ENCODE peak calls at places on chromosomes 16 and 17, in five cellular contexts. G, Y, U, K and H are unnamed samples.
A peak's percentile ranks its signal among the peaks of the same experiment; 100 is the strongest.

GRCh38 chr17:65058615-65059014 is 2.1 kb upstream of the GNA13 start:
- DNase-seq in U (no peak), Y (no peak), G (no peak), K (no peak), H (no peak)

GRCh38 chr17:80455328-80455710 is 21.1 kb downstream of the NPTX1 start:
- DNase-seq in U (peak; percentile 34), Y (peak; percentile 64), G (peak; percentile 51), K (no peak), H (no peak)

GRCh38 chr16:56246051-56246817 is 54.9 kb downstream of the GNAO1 start:
- DNase-seq in U (no peak), K (no peak), Y (no peak), G (no peak), H (no peak)

GRCh38 chr17:64608571-64608981 is 53.5 kb downstream of the SMURF2 start:
- DNase-seq in U (no peak), K (no peak), G (no peak), Y (no peak), H (no peak)

GRCh38 chr17:4631836-4632582 is 9.5 kb downstream of the ALOX15 start:
- DNase-seq in K (no peak), G (no peak), Y (no peak), U (no peak), H (no peak)

GRCh38 chr17:17545031-17545820 is 46.3 kb downstream of the PEMT start:
- DNase-seq in G (no peak), U (no peak), Y (no peak), K (no peak), H (no peak)

GRCh38 chr17:34378664-34379101 is 15.7 kb upstream of the CCL1 start:
- DNase-seq in U (no peak), Y (peak; percentile 85), G (no peak), K (no peak), H (no peak)

GRCh38 chr17:32588982-32589381 is 102.2 kb downstream of the CDK5R1 start:
- DNase-seq in Y (no peak), G (no peak), K (no peak), U (peak; percentile 12), H (no peak)

GRCh38 chr16:3861808-3862451 is 18.6 kb downstream of the CREBBP start:
- DNase-seq in Y (no peak), K (no peak), G (no peak), U (no peak), H (no peak)

GRCh38 chr17:29102741-29103181 is 59.8 kb downstream of the PIPOX start:
- DNase-seq in U (no peak), K (no peak), G (no peak), Y (no peak), H (no peak)

GRCh38 chr16:81445143-81445922 is 725 bp downstream of the CMIP start:
- DNase-seq in K (peak; percentile 50), U (no peak), G (no peak), Y (peak; percentile 67), H (no peak)

GRCh38 chr16:87295259-87295658 is 21.9 kb downstream of the C16orf95 start:
- DNase-seq in Y (peak; percentile 82), U (peak; percentile 90), G (no peak), K (no peak), H (no peak)

GRCh38 chr17:32719702-32720101 is 157.2 kb downstream of the MYO1D start:
- DNase-seq in G (no peak), K (no peak), Y (no peak), U (no peak), H (no peak)

GRCh38 chr17:65177901-65178300 is 40.7 kb downstream of the RGS9 start:
- DNase-seq in U (no peak), K (no peak), Y (peak; percentile 21), G (no peak), H (no peak)

GRCh38 chr17:61475726-61476125 is 23.5 kb downstream of the TBX4 start:
- DNase-seq in U (no peak), G (no peak), Y (no peak), K (peak; percentile 1), H (no peak)

GRCh38 chr17:81680150-81680549 is 3.4 kb downstream of the ARL16 start:
- DNase-seq in K (no peak), Y (no peak), U (no peak), G (no peak), H (no peak)

GRCh38 chr17:47218896-47219430 is 9.8 kb downstream of the MYL4 start:
- DNase-seq in G (no peak), K (no peak), Y (peak; percentile 53), U (no peak), H (peak; percentile 29)

GRCh38 chr16:11350531-11351335 is 5.5 kb downstream of the RMI2 start:
- DNase-seq in U (no peak), Y (no peak), K (no peak), G (no peak), H (no peak)

GRCh38 chr17:81347437-81347836 is 47.8 kb upstream of the BAHCC1 start:
- DNase-seq in G (no peak), U (no peak), Y (no peak), K (no peak), H (no peak)

GRCh38 chr16:52825882-52826281 is 226.8 kb downstream of the CHD9NB start:
- DNase-seq in K (no peak), Y (no peak), U (no peak), G (no peak), H (no peak)

DNA sequence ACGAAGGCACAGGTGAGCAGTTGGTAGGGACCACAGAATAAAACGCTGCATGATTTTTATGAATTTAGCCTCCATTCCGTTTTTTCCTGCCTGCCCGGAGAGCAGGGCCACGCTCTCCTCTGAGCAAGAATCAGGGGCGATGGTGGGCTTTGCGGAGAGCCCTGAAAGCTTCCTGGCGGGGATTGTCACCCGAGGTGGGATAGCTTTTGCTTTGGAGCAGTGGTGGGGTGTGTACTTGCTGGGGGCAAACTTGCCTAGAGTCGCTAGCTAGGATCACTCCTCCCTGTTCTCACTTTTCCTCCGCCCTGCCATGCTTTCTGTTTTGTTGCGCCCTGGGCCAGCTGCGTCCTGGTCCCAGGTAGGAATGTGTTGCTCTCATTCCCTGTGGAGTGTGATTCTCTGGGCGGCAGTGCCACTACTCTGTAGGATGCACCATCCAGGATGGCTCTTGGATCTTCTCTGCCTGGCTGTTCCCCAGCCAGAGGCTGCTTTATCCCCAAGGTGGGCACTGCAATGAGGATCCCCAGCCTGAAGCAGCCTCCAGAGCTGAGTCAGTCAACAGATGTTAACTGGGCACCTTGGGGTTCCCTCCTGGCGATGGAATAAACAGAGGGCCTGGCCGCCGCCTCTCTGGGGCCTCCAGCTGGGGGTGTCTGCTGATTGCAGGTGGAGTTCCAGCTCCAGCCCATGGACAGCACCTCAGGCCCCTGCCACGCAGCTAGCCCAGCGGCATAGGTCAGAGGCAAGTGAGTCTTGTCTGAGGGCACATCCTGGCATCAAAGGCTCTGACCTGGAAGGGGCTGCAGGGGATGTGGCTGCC is 360.9 kb upstream of the TNRC6C start:
- DNase-seq in K (no peak), G (no peak), U (no peak), Y (no peak), H (no peak)
- TF ChIP-seq CTCF in K (no peak), G (no peak), U (no peak), Y (no peak), H (no peak)

GRCh38 chr17:44005865-44006580 is 1.6 kb downstream of the NAGS start:
- DNase-seq in G (no peak), U (no peak), K (peak; percentile 49), Y (peak; percentile 33), H (no peak)
- TF ChIP-seq CTCF in G (no peak), U (no peak), K (peak; percentile 9), Y (peak; percentile 15), H (no peak)

DNA sequence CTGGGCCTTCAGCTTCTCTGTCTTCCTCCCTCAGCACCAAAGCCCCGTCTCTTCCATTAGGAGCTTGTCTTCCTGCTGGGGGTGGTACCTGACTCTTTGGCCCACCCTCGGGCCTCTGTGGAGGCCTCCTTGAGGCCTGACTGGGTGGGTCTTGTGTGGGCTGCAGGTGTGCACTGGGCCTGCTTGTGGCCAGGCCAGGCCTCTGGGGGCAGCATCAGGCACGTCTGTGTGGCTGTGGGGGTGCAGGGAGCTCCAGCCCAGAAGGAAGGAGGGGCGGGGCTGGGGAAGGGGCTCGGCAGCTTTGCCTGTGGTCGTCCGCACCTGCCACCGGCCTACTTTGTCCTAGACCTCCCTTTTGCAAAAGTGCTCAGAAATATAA is 7.0 kb downstream of the PIGQ start:
- DNase-seq in Y (no peak), U (no peak), K (no peak), G (no peak), H (no peak)
- TF ChIP-seq CTCF in Y (peak; percentile 35), U (peak; percentile 17), K (no peak), G (no peak), H (no peak)

GRCh38 chr17:73135774-73136173 is 29.0 kb upstream of the SSTR2 start:
- DNase-seq in G (no peak), U (no peak), Y (no peak), K (no peak), H (no peak)

GRCh38 chr17:73140531-73140930 is 24.3 kb upstream of the SSTR2 start:
- DNase-seq in Y (no peak), K (no peak), G (no peak), U (no peak), H (no peak)

GRCh38 chr17:73138541-73139138 is 26.2 kb upstream of the SSTR2 start:
- DNase-seq in U (no peak), K (no peak), Y (no peak), G (no peak), H (no peak)

GRCh38 chr17:73139296-73139695 is 25.5 kb upstream of the SSTR2 start:
- DNase-seq in K (no peak), G (no peak), U (no peak), Y (no peak), H (no peak)

GRCh38 chr17:73137376-73137775 is 27.4 kb upstream of the SSTR2 start:
- DNase-seq in U (no peak), K (no peak), G (no peak), Y (no peak), H (no peak)
- TF ChIP-seq CTCF in U (no peak), K (no peak), G (no peak), Y (no peak), H (no peak)

DNA sequence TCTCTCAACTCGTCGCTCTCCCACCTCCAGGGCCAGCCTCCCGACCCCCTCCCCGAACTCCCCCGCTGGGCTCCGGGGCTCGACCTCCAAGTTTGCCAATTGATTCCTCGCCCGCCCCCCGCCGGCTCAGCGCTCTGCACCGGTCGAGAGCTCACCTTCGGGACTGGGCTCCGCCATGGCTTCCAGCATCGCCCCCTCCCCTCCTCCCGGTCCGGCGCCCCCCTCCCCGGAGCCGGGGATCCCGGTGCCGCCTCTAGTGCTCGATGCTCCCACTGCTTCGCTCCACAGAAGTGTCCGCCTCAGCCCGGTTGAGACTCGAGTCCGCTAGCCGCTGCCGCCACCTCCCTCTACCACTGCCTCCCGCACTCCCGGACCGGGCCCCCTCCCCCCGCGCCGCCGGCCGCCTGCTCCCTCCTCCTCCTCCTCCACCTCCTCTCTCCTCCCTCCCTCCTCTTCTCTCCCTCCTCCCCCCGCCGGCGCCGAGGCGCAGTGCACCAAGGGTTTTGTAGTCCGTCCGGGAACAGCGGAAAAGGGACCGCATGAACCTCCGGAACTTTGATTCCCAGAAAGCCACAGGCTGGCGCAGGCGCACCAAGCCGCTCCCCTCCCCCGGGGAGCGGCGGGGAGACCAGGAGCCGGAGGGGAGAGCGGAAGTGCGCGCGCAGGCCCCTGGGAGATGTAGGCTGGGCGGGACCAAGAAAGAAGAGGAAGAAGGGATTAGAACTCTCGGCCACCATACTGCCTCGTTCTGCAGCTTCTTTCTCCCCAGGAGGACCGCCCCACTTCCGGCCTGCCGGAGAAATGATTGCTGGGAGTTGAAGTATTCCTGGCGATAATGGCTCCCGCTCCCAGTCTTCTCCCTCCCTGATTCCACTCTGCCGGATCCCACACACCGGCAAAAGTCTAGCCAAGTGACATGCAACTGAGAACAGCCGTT is at the start of gene PHF23:
- DNase-seq in Y (peak; percentile 99), G (peak; percentile 99), U (peak; percentile 99), K (peak; percentile 97), H (peak; percentile 99)
- TF ChIP-seq CTCF in Y (peak; percentile 9), G (no peak), U (no peak), K (no peak), H (no peak)